ENCODE peak calls at places on chromosomes 11 and 22, in five cellular contexts. P is ovary, I is transverse colon, S is H1, C is sigmoid colon. W is an unnamed sample. For H3K9me3, the result is how much of the 10 kb centered on the place peaks cover.

GRCh38 chr11:19676508-19677379 is 35.9 kb upstream of the NAV2 start:
- DNase-seq in S (no peak), P (no peak), C (peak), I (no peak), W (no peak)

GRCh38 chr11:63023415-63023814 is 7.8 kb upstream of the SLC22A8 start:
- DNase-seq in C (no peak), I (no peak), P (no peak), S (no peak), W (no peak)

GRCh38 chr11:93034031-93034430 is 64.6 kb downstream of the MTNR1B start:
- DNase-seq in P (no peak), C (no peak), I (no peak), S (no peak), W (no peak)

GRCh38 chr11:125553357-125553756 is 15.9 kb upstream of the EI24 start:
- DNase-seq in P (no peak), C (no peak), I (no peak), S (no peak), W (no peak)

GRCh38 chr11:130214861-130215530 is 55.4 kb downstream of the ST14 start:
- DNase-seq in P (no peak), C (no peak), I (no peak), S (no peak), W (peak)

GRCh38 chr11:19367051-19367709 is 126.4 kb upstream of the E2F8 start:
- DNase-seq in C (no peak), S (no peak), I (no peak), P (no peak), W (no peak)

GRCh38 chr11:131749100-131749499 is 378.7 kb downstream of the NTM start:
- DNase-seq in I (no peak), C (no peak), P (no peak), S (no peak), W (no peak)

GRCh38 chr11:32485733-32486132 is 50.4 kb upstream of the WT1 start:
- DNase-seq in C (no peak), P (no peak), S (no peak), I (no peak), W (no peak)

GRCh38 chr22:20233351-20234313 is 34.5 kb downstream of the RTN4R start:
- DNase-seq in P (no peak), C (no peak), I (no peak), S (no peak), W (no peak)

GRCh38 chr22:20232781-20233180 is 35.3 kb downstream of the RTN4R start:
- DNase-seq in C (no peak), S (no peak), P (no peak), I (no peak), W (no peak)

GRCh38 chr22:20230777-20231420 is 37.2 kb downstream of the RTN4R start:
- DNase-seq in S (no peak), P (no peak), C (no peak), I (no peak), W (no peak)

GRCh38 chr22:20231499-20232236 is 36.5 kb downstream of the RTN4R start:
- DNase-seq in C (no peak), S (no peak), I (no peak), P (no peak), W (no peak)

DNA sequence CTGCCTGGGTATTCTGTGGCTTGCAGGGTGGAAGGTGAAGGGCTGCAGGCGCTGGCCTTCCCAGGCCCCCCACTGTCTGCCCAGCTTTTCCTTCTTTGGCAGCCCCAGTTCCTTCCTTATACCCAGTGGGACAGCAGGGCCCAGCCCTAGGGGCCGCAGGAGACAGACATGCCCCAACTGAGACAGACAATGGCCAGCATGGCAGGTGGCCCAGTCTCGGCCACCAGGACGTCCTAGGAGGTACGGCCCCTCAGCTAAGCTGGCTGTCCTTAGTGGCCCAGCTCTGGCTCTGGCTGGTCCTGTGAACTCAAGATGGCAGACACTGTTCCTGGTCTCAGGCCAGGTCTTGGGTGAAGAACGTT is 35.9 kb downstream of the RTN4R start:
- DNase-seq in I (no peak), S (no peak), C (no peak), P (no peak), W (no peak)
- TF ChIP-seq EP300 in I (no peak), S (no peak), C (no peak), P (no peak), W (no peak)

DNA sequence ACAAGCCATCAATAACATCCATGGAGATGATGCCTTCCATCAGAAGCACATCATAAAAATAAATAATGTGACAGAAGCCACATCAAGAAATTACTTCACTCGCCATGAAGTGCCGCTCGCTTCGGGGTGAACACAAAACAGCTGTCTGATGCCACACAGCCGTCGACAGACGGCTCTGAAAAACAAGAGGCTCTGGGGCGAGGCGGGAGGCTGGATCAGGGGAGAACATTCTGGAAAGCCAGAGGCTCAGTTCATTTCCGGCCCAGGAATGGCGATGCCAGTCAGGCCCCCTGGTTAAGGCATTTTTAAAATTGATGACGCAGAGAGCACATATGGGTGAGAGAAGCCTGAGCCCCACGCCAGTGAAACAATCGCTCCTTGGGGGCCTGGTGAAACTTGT is 805.3 kb downstream of the TBC1D22A start:
- DNase-seq in I (no peak), C (no peak), P (no peak), S (no peak), W (no peak)
- H3K9me3 ChIP-seq in I (under half), C (under half), P (under half), S (half or more), W (under half)

GRCh38 chr22:38844661-38845367 is 986 bp upstream of the NPTXR start:
- DNase-seq in S (no peak), P (no peak), I (no peak), C (no peak), W (no peak)
- H3K27ac ChIP-seq in S (no peak), P (peak), I (peak), C (peak), W (peak)

GRCh38 chr11:8682219-8683114 is at the start of the genes RPL27A and TRIM66:
- DNase-seq in C (peak), I (peak), S (peak), P (peak), W (peak)
- TF ChIP-seq EP300 in C (peak), I (no peak), S (no peak), P (peak), W (no peak)

DNA sequence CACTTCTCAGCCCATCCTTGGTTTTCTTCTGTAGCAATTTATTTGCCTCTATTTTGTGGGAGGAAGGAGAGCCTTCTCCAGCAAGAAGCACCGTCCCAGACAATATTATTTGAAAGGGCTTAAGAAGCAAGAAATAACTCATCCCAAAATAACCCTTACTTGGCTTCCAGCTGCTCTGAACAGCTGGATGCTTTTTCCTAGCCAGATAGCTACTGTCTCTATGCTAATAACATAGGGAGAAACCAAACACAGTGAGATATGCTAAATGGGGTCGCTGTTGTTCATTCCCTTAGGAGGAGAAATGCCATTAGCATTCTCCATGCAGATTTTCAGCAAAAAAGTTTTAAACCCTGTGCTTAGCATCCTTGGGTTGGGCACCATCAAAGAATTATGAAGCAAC is 133.1 kb downstream of the SPATA19 start:
- DNase-seq in I (no peak), S (no peak), C (no peak), P (no peak), W (no peak)
- H3K9me3 ChIP-seq in I (under half), S (under half), C (under half), P (under half), W (under half)

DNA sequence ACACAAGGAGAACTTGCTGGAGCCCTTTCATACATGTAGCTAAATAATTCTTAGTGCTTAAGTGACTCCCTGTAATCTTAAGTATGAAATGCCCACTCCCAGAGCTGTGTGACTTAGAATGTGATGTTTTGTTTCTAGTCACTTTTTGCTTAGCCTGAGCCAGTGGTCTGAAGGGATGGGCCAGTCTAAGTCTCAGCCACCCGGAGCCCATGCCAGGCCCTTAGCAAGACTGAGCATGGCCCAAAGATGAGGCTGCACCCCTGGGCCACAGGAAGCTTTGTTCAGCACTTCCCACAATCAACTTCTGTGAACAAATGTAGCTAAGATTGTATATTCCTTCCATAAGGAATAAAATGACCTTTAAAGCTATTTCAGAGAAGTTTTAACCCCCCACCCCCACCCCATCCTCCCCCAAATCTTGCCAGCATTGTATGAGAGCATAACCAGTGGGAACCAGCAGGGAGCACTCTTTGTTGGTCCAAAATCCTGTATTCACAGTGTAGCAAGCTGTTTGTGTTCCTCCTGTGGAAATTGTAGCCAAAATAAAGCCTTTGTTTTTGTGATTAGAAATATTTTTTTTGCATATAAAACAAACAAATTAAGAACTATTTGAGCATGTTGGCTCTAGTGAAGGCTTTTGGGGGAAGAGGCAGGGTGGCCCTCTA is 73.8 kb upstream of the GAL start:
- DNase-seq in C (no peak), I (no peak), P (no peak), S (no peak), W (no peak)
- H3K27ac ChIP-seq in C (no peak), I (no peak), P (no peak), S (no peak), W (no peak)

GRCh38 chr11:47943721-47944554 is 36.4 kb upstream of the PTPRJ start:
- DNase-seq in I (no peak), C (no peak), P (no peak), S (peak), W (no peak)
- TF ChIP-seq EP300 in I (no peak), C (no peak), P (no peak), S (no peak), W (no peak)

DNA sequence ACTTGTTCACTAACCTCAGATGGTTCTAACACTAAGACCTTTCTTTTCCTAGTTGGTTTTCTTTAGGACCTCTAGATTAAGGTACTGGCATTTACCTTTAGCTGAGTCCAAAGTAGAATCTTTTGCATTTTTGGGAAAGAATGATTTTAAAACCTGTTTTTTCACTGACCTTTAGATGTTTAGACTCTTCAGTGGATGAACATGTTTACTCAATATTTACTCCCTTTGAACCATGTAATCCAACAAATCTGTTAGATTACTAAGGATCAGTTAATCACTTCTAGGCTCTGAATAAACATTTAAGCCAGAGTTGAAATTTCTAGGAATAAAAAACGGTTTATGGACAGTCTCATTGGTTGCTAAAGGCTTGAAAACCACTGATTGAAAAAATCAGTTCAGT is 6.2 kb downstream of the TMEM135 start:
- DNase-seq in I (no peak), C (no peak), P (no peak), S (no peak), W (no peak)
- H3K9me3 ChIP-seq in I (under half), C (under half), P (under half), S (under half), W (under half)

GRCh38 chr22:33591946-33592345 is 328.3 kb downstream of the LARGE1 start:
- DNase-seq in C (no peak), S (no peak), I (no peak), P (no peak), W (no peak)
- H3K27ac ChIP-seq in C (no peak), S (no peak), I (no peak), P (no peak), W (no peak)

W was measured in esophagus muscularis mucosa.